ENCODE peak calls at places on chromosomes 12 and 14, in eight cellular contexts. J, G, N, D, L, Y, C and V are unnamed samples.

GRCh38 chr12:98211914-98212695 is 303.3 kb upstream of the TMPO start:
- DNase-seq in J (no peak), G (no peak), N (no peak), D (no peak), L (no peak), Y (no peak), C (no peak), V (peak; percentile 81)

GRCh38 chr14:95156153-95156764 is 1.1 kb downstream of the DICER1 start:
- DNase-seq in J (no peak), G (no peak), N (no peak), D (no peak), L (peak; percentile 25), Y (no peak), C (no peak), V (peak; percentile 33)

GRCh38 chr14:21098134-21098891 is at the start of gene ZNF219:
- DNase-seq in J (no peak), G (peak; percentile 75), N (no peak), D (no peak), L (peak; percentile 27), Y (peak; percentile 83), C (peak; percentile 86), V (peak; percentile 75)

GRCh38 chr14:51981218-51981854 is 8.0 kb upstream of the RTRAF start:
- DNase-seq in J (no peak), G (no peak), N (no peak), D (no peak), L (no peak), Y (no peak), C (no peak), V (no peak)

GRCh38 chr12:50986961-50987737 is 34.8 kb downstream of the HIGD1C start:
- DNase-seq in J (no peak), G (peak; percentile 66), N (no peak), D (no peak), L (peak; percentile 72), Y (peak; percentile 54), C (peak; percentile 71), V (peak; percentile 58)

GRCh38 chr12:8912910-8913309 is 1.4 kb upstream of the PHC1 start:
- DNase-seq in J (no peak), G (no peak), N (peak; percentile 67), D (no peak), L (no peak), Y (peak; percentile 75), C (no peak), V (no peak)

GRCh38 chr12:120795441-120796178 is 70.0 kb downstream of the ACADS start:
- DNase-seq in J (no peak), G (no peak), N (no peak), D (no peak), L (no peak), Y (no peak), C (no peak), V (no peak)

GRCh38 chr12:89566615-89567014 is 40.8 kb upstream of the POC1B start:
- DNase-seq in J (no peak), G (peak; percentile 18), N (no peak), D (no peak), L (peak; percentile 56), Y (no peak), C (no peak), V (no peak)

GRCh38 chr14:33844118-33844517 is 106.8 kb downstream of the EGLN3 start:
- DNase-seq in J (no peak), G (no peak), N (no peak), D (no peak), L (no peak), Y (no peak), C (no peak), V (no peak)

GRCh38 chr12:105623337-105623736 is 292.8 kb downstream of the C12orf75 start:
- DNase-seq in J (no peak), G (no peak), N (no peak), D (no peak), L (no peak), Y (no peak), C (no peak), V (no peak)

GRCh38 chr12:6494968-6495367 is 1.1 kb downstream of the NCAPD2 start:
- DNase-seq in J (no peak), G (no peak), N (no peak), D (no peak), L (no peak), Y (no peak), C (no peak), V (no peak)

GRCh38 chr12:91098942-91099341 is 12.4 kb downstream of the LUM start:
- DNase-seq in J (no peak), G (peak; percentile 74), N (no peak), D (peak; percentile 58), L (peak; percentile 93), Y (no peak), C (peak; percentile 75), V (peak; percentile 41)

GRCh38 chr14:58861546-58861945 is 223.8 kb downstream of the DACT1 start:
- DNase-seq in J (no peak), G (no peak), N (no peak), D (no peak), L (no peak), Y (no peak), C (no peak), V (no peak)

GRCh38 chr12:6020930-6021329 is 75.9 kb upstream of the ANO2 start:
- DNase-seq in J (no peak), G (no peak), N (no peak), D (no peak), L (no peak), Y (peak; percentile 52), C (no peak), V (no peak)

GRCh38 chr12:79071498-79071897 is 206.9 kb downstream of the SYT1 start:
- DNase-seq in J (no peak), G (no peak), N (no peak), D (no peak), L (no peak), Y (no peak), C (no peak), V (no peak)

GRCh38 chr12:97921957-97922722 is 459.5 kb downstream of the RMST start:
- DNase-seq in J (no peak), G (no peak), N (no peak), D (no peak), L (no peak), Y (no peak), C (no peak), V (no peak)

GRCh38 chr14:71645656-71646055 is 286.6 kb upstream of the RGS6 start:
- DNase-seq in J (no peak), G (no peak), N (no peak), D (no peak), L (peak; percentile 77), Y (no peak), C (no peak), V (no peak)

GRCh38 chr12:57051011-57051410 is 1.1 kb upstream of the MYO1A start:
- DNase-seq in J (no peak), G (no peak), N (no peak), D (no peak), L (no peak), Y (no peak), C (no peak), V (no peak)

GRCh38 chr12:59115995-59116394 is 195.7 kb upstream of the LRIG3 start:
- DNase-seq in J (no peak), G (no peak), N (no peak), D (no peak), L (no peak), Y (no peak), C (no peak), V (no peak)

GRCh38 chr14:81986005-81986404 is 452.4 kb upstream of the SEL1L start:
- DNase-seq in J (no peak), G (no peak), N (no peak), D (no peak), L (no peak), Y (no peak), C (no peak), V (no peak)

GRCh38 chr14:81982056-81982455 is 448.4 kb upstream of the SEL1L start:
- DNase-seq in J (no peak), G (no peak), N (no peak), D (no peak), L (no peak), Y (no peak), C (no peak), V (no peak)

GRCh38 chr14:81980601-81981310 is 447.1 kb upstream of the SEL1L start:
- DNase-seq in J (no peak), G (no peak), N (no peak), D (no peak), L (no peak), Y (no peak), C (no peak), V (no peak)

GRCh38 chr14:81981311-81981675 is 447.6 kb upstream of the SEL1L start:
- DNase-seq in J (no peak), G (no peak), N (no peak), D (no peak), L (no peak), Y (no peak), C (no peak), V (no peak)
- TF ChIP-seq POLR2A in J (no peak), G (no peak), N (no peak), D (no peak), L (no peak), Y (no peak), C (no peak), V (no peak)

DNA sequence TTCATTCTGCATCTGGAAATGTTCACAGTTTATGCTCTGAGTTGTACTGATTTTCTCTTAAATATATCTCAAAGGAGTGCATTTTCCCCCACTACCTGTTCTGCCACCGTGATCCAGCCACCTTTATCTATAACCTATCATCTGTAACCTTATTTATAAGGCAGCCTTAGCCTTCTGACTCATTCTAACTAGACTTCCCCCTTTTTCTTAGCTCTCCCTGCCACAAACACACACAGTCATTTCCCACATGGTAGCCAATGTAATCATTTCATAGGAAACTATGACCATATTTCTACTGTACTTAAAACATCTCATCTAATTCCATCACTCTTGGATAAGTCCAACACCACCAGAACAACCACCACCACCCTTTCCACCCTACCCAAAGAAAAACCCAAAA is 10.8 kb upstream of the GYS2 start:
- DNase-seq in J (no peak), G (no peak), N (no peak), D (no peak), L (no peak), Y (no peak), C (no peak), V (no peak)
- H3K27ac ChIP-seq in J (no peak overlapping the region), G (no peak overlapping the region), N (no peak overlapping the region), D (no peak overlapping the region), L (no peak overlapping the region), Y (no peak overlapping the region), C (no peak overlapping the region), V (no peak overlapping the region)

DNA sequence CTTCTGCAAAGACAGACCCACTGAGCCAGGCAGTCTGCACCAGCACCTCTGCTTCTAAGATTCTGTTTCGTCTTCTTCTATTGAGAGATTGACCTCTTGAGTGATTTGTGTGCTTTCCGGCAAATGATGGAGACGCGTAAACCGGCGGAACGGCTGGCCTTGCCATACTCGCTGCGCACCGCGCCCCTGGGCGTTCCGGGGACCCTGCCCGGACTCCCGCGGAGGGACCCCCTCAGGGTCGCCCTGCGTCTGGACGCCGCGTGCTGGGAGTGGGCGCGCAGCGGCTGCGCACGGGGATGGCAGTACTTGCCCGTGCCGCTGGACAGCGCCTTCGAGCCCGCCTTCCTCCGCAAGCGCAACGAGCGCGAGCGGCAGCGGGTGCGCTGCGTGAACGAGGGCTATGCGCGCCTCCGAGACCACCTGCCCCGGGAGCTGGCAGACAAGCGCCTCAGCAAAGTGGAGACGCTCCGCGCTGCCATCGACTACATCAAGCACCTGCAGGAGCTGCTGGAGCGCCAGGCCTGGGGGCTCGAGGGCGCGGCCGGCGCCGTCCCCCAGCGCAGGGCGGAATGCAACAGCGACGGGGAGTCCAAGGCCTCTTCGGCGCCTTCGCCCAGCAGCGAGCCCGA is 703 bp downstream of the ASCL4 start:
- DNase-seq in J (no peak), G (no peak), N (no peak), D (no peak), L (no peak), Y (no peak), C (no peak), V (peak; percentile 54)
- TF ChIP-seq CTCF in J (no peak), G (no peak), N (no peak), D (peak; percentile 5), L (no peak), Y (no peak), C (no peak), V (no peak)

GRCh38 chr12:125065021-125065752 is at the start of gene AACS:
- DNase-seq in J (no peak), G (peak; percentile 70), N (peak; percentile 76), D (peak; percentile 80), L (peak; percentile 64), Y (peak; percentile 66), C (peak; percentile 82), V (peak; percentile 83)
- TF ChIP-seq POLR2A in J (peak; percentile 43), G (peak; percentile 10), N (no peak), D (no peak), L (peak; percentile 67), Y (peak; percentile 59), C (no peak), V (no peak)